ENCODE peak calls at places on chromosomes 7 and 10, in seven cellular contexts. One of them, this sample, is unnamed.
A peak's percentile ranks its signal among the peaks of the same experiment; 100 is the strongest.

GRCh38 chr10:61635946-61636345 is 26.8 kb upstream of the CABCOCO1 start:
- DNase-seq in psoas muscle: no peak
- DNase-seq in CD8-positive, alpha-beta memory T cell: no peak
- DNase-seq in effector memory CD4-positive, alpha-beta T cell: no peak
- DNase-seq in A549: peak; percentile 25
- DNase-seq in right lobe of liver: no peak
- DNase-seq in heart left ventricle: no peak
- DNase-seq in this sample: no peak

GRCh38 chr10:6778992-6779701 is 199.1 kb upstream of the PRKCQ start:
- DNase-seq in psoas muscle: peak; percentile 27
- DNase-seq in CD8-positive, alpha-beta memory T cell: no peak
- DNase-seq in effector memory CD4-positive, alpha-beta T cell: no peak
- DNase-seq in A549: peak; percentile 97
- DNase-seq in right lobe of liver: no peak
- DNase-seq in heart left ventricle: no peak
- DNase-seq in this sample: no peak

GRCh38 chr7:135994466-135995205 is 17.5 kb upstream of the MTPN start:
- DNase-seq in psoas muscle: no peak
- DNase-seq in CD8-positive, alpha-beta memory T cell: no peak
- DNase-seq in effector memory CD4-positive, alpha-beta T cell: no peak
- DNase-seq in A549: peak; percentile 9
- DNase-seq in right lobe of liver: no peak
- DNase-seq in heart left ventricle: no peak
- DNase-seq in this sample: no peak

GRCh38 chr10:69934768-69935167 is 117.9 kb upstream of the MACROH2A2 start:
- DNase-seq in psoas muscle: no peak
- DNase-seq in CD8-positive, alpha-beta memory T cell: no peak
- DNase-seq in effector memory CD4-positive, alpha-beta T cell: no peak
- DNase-seq in A549: no peak
- DNase-seq in right lobe of liver: no peak
- DNase-seq in heart left ventricle: no peak
- DNase-seq in this sample: no peak

GRCh38 chr7:38105874-38106483 is 72.1 kb upstream of the STARD3NL start:
- DNase-seq in psoas muscle: no peak
- DNase-seq in CD8-positive, alpha-beta memory T cell: no peak
- DNase-seq in effector memory CD4-positive, alpha-beta T cell: no peak
- DNase-seq in A549: peak; percentile 56
- DNase-seq in right lobe of liver: no peak
- DNase-seq in heart left ventricle: no peak
- DNase-seq in this sample: peak; percentile 60

GRCh38 chr10:8331387-8331786 is 276.9 kb downstream of the GATA3 start:
- DNase-seq in psoas muscle: no peak
- DNase-seq in CD8-positive, alpha-beta memory T cell: peak; percentile 15
- DNase-seq in effector memory CD4-positive, alpha-beta T cell: peak; percentile 16
- DNase-seq in A549: no peak
- DNase-seq in right lobe of liver: no peak
- DNase-seq in heart left ventricle: no peak
- DNase-seq in this sample: peak; percentile 7

GRCh38 chr7:90594791-90595317 is 1.3 kb upstream of the CDK14 start:
- DNase-seq in psoas muscle: peak; percentile 13
- DNase-seq in CD8-positive, alpha-beta memory T cell: no peak
- DNase-seq in effector memory CD4-positive, alpha-beta T cell: no peak
- DNase-seq in A549: no peak
- DNase-seq in right lobe of liver: no peak
- DNase-seq in heart left ventricle: peak; percentile 62
- DNase-seq in this sample: no peak

GRCh38 chr7:100585511-100586265 is at the start of gene LRCH4:
- DNase-seq in psoas muscle: peak; percentile 74
- DNase-seq in CD8-positive, alpha-beta memory T cell: peak; percentile 68
- DNase-seq in effector memory CD4-positive, alpha-beta T cell: peak; percentile 64
- DNase-seq in A549: peak; percentile 42
- DNase-seq in right lobe of liver: peak; percentile 79
- DNase-seq in heart left ventricle: no peak
- DNase-seq in this sample: peak; percentile 80

GRCh38 chr10:28788767-28789166 is 111.4 kb downstream of the BAMBI start:
- DNase-seq in psoas muscle: no peak
- DNase-seq in CD8-positive, alpha-beta memory T cell: no peak
- DNase-seq in effector memory CD4-positive, alpha-beta T cell: no peak
- DNase-seq in A549: no peak
- DNase-seq in right lobe of liver: no peak
- DNase-seq in heart left ventricle: no peak
- DNase-seq in this sample: no peak

GRCh38 chr7:114784177-114784576 is 137.7 kb upstream of the MDFIC start:
- DNase-seq in psoas muscle: no peak
- DNase-seq in CD8-positive, alpha-beta memory T cell: no peak
- DNase-seq in effector memory CD4-positive, alpha-beta T cell: no peak
- DNase-seq in A549: no peak
- DNase-seq in right lobe of liver: no peak
- DNase-seq in heart left ventricle: no peak
- DNase-seq in this sample: no peak

GRCh38 chr10:73965890-73966768 is 31.8 kb upstream of the VCL start:
- DNase-seq in psoas muscle: peak; percentile 73
- DNase-seq in CD8-positive, alpha-beta memory T cell: no peak
- DNase-seq in effector memory CD4-positive, alpha-beta T cell: no peak
- DNase-seq in A549: peak; percentile 97
- DNase-seq in right lobe of liver: no peak
- DNase-seq in heart left ventricle: peak; percentile 82
- DNase-seq in this sample: peak; percentile 90

GRCh38 chr7:831596-832291 is 532 bp upstream of the SUN1 start:
- DNase-seq in psoas muscle: no peak
- DNase-seq in CD8-positive, alpha-beta memory T cell: no peak
- DNase-seq in effector memory CD4-positive, alpha-beta T cell: no peak
- DNase-seq in A549: peak; percentile 73
- DNase-seq in right lobe of liver: no peak
- DNase-seq in heart left ventricle: no peak
- DNase-seq in this sample: peak; percentile 41

GRCh38 chr7:69403169-69403568 is 195.1 kb upstream of the AUTS2 start:
- DNase-seq in psoas muscle: no peak
- DNase-seq in CD8-positive, alpha-beta memory T cell: no peak
- DNase-seq in effector memory CD4-positive, alpha-beta T cell: no peak
- DNase-seq in A549: peak; percentile 37
- DNase-seq in right lobe of liver: no peak
- DNase-seq in heart left ventricle: no peak
- DNase-seq in this sample: no peak

GRCh38 chr10:34575882-34576281 is 239.2 kb downstream of the PARD3 start:
- DNase-seq in psoas muscle: no peak
- DNase-seq in CD8-positive, alpha-beta memory T cell: no peak
- DNase-seq in effector memory CD4-positive, alpha-beta T cell: no peak
- DNase-seq in A549: no peak
- DNase-seq in right lobe of liver: no peak
- DNase-seq in heart left ventricle: no peak
- DNase-seq in this sample: no peak

GRCh38 chr7:96723622-96724021 is 14.0 kb upstream of the SEM1 start:
- DNase-seq in psoas muscle: no peak
- DNase-seq in CD8-positive, alpha-beta memory T cell: no peak
- DNase-seq in effector memory CD4-positive, alpha-beta T cell: no peak
- DNase-seq in A549: no peak
- DNase-seq in right lobe of liver: no peak
- DNase-seq in heart left ventricle: no peak
- DNase-seq in this sample: no peak

GRCh38 chr7:137287651-137288258 is 55.8 kb downstream of the PTN start:
- DNase-seq in psoas muscle: no peak
- DNase-seq in CD8-positive, alpha-beta memory T cell: no peak
- DNase-seq in effector memory CD4-positive, alpha-beta T cell: no peak
- DNase-seq in A549: no peak
- DNase-seq in right lobe of liver: no peak
- DNase-seq in heart left ventricle: no peak
- DNase-seq in this sample: no peak

GRCh38 chr7:121080257-121080912 is 91.9 kb downstream of the CPED1 start:
- DNase-seq in psoas muscle: no peak
- DNase-seq in CD8-positive, alpha-beta memory T cell: no peak
- DNase-seq in effector memory CD4-positive, alpha-beta T cell: no peak
- DNase-seq in A549: no peak
- DNase-seq in right lobe of liver: no peak
- DNase-seq in heart left ventricle: no peak
- DNase-seq in this sample: no peak

GRCh38 chr7:1567082-1567771 is 2.6 kb downstream of the PSMG3 start:
- DNase-seq in psoas muscle: no peak
- DNase-seq in CD8-positive, alpha-beta memory T cell: no peak
- DNase-seq in effector memory CD4-positive, alpha-beta T cell: no peak
- DNase-seq in A549: peak; percentile 66
- DNase-seq in right lobe of liver: no peak
- DNase-seq in heart left ventricle: no peak
- DNase-seq in this sample: peak; percentile 96

GRCh38 chr7:140383954-140384713 is 14.2 kb downstream of the SLC37A3 start:
- DNase-seq in psoas muscle: no peak
- DNase-seq in CD8-positive, alpha-beta memory T cell: no peak
- DNase-seq in effector memory CD4-positive, alpha-beta T cell: no peak
- DNase-seq in A549: no peak
- DNase-seq in right lobe of liver: no peak
- DNase-seq in heart left ventricle: no peak
- DNase-seq in this sample: no peak

GRCh38 chr10:49600781-49601400 is 9.2 kb upstream of the SLC18A3 start:
- DNase-seq in psoas muscle: no peak
- DNase-seq in CD8-positive, alpha-beta memory T cell: no peak
- DNase-seq in effector memory CD4-positive, alpha-beta T cell: no peak
- DNase-seq in A549: no peak
- DNase-seq in right lobe of liver: no peak
- DNase-seq in heart left ventricle: no peak
- DNase-seq in this sample: no peak

GRCh38 chr10:86389441-86390193 is 23.0 kb upstream of the GRID1 start:
- DNase-seq in psoas muscle: peak; percentile 28
- DNase-seq in CD8-positive, alpha-beta memory T cell: peak; percentile 15
- DNase-seq in effector memory CD4-positive, alpha-beta T cell: no peak
- DNase-seq in A549: peak; percentile 42
- DNase-seq in right lobe of liver: peak; percentile 55
- DNase-seq in heart left ventricle: no peak
- DNase-seq in this sample: peak; percentile 77

GRCh38 chr10:88064608-88065383 is 201.4 kb downstream of the PTEN start:
- DNase-seq in psoas muscle: peak; percentile 74
- DNase-seq in CD8-positive, alpha-beta memory T cell: no peak
- DNase-seq in effector memory CD4-positive, alpha-beta T cell: no peak
- DNase-seq in A549: no peak
- DNase-seq in right lobe of liver: peak; percentile 93
- DNase-seq in heart left ventricle: peak; percentile 73
- DNase-seq in this sample: no peak

GRCh38 chr7:2431260-2431867 is 28.0 kb downstream of the CHST12 start:
- DNase-seq in psoas muscle: no peak
- DNase-seq in CD8-positive, alpha-beta memory T cell: peak; percentile 38
- DNase-seq in effector memory CD4-positive, alpha-beta T cell: peak; percentile 26
- DNase-seq in A549: peak; percentile 20
- DNase-seq in right lobe of liver: no peak
- DNase-seq in heart left ventricle: no peak
- DNase-seq in this sample: no peak

GRCh38 chr10:80509403-80510161 is 28.1 kb upstream of the SH2D4B start:
- DNase-seq in psoas muscle: peak; percentile 37
- DNase-seq in CD8-positive, alpha-beta memory T cell: no peak
- DNase-seq in effector memory CD4-positive, alpha-beta T cell: no peak
- DNase-seq in A549: peak; percentile 85
- DNase-seq in right lobe of liver: no peak
- DNase-seq in heart left ventricle: peak; percentile 71
- DNase-seq in this sample: no peak

GRCh38 chr10:90947025-90947960 is 26.4 kb upstream of the ANKRD1 start:
- DNase-seq in psoas muscle: no peak
- DNase-seq in CD8-positive, alpha-beta memory T cell: no peak
- DNase-seq in effector memory CD4-positive, alpha-beta T cell: no peak
- DNase-seq in A549: no peak
- DNase-seq in right lobe of liver: no peak
- DNase-seq in heart left ventricle: no peak
- DNase-seq in this sample: no peak

DNA sequence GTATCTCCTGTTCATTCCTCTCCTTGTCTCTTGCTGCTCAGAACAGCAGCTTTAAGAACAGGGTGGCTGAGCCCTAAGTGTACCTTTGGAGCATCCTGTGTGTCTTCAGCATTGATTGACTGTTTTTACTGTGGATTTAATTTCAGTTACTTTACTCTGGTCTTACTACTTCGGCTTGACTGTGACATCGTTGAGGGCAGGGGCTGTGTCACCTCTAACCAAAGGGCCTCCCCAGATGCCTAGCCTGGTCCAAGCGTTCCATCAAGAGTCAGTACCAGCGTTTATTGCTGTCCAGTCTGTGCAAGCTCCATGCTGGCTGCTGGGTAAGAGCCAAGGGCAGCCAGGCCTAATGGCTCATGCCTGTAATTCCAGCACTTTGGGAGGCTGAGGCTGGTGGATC is 32.4 kb downstream of the CCM2 start:
- DNase-seq in psoas muscle: no peak
- DNase-seq in CD8-positive, alpha-beta memory T cell: no peak
- DNase-seq in effector memory CD4-positive, alpha-beta T cell: no peak
- DNase-seq in A549: no peak
- DNase-seq in right lobe of liver: no peak
- DNase-seq in heart left ventricle: no peak
- DNase-seq in this sample: no peak
- H3K4me3 ChIP-seq in psoas muscle: no peak overlapping the region
- H3K4me3 ChIP-seq in CD8-positive, alpha-beta memory T cell: peak overlapping the region; percentile 48
- H3K4me3 ChIP-seq in effector memory CD4-positive, alpha-beta T cell: no peak overlapping the region
- H3K4me3 ChIP-seq in A549: no peak overlapping the region
- H3K4me3 ChIP-seq in right lobe of liver: no peak overlapping the region
- H3K4me3 ChIP-seq in heart left ventricle: no peak overlapping the region
- H3K4me3 ChIP-seq in this sample: no peak overlapping the region

GRCh38 chr10:2244476-2244875 is 507.2 kb upstream of the ADARB2 start:
- DNase-seq in psoas muscle: no peak
- DNase-seq in CD8-positive, alpha-beta memory T cell: no peak
- DNase-seq in effector memory CD4-positive, alpha-beta T cell: no peak
- DNase-seq in A549: no peak
- DNase-seq in right lobe of liver: no peak
- DNase-seq in heart left ventricle: no peak
- DNase-seq in this sample: no peak
- H3K9me3 ChIP-seq in psoas muscle: no peaks in the 10 kb centered on the region
- H3K9me3 ChIP-seq in CD8-positive, alpha-beta memory T cell: no peaks in the 10 kb centered on the region
- H3K9me3 ChIP-seq in effector memory CD4-positive, alpha-beta T cell: no peaks in the 10 kb centered on the region
- H3K9me3 ChIP-seq in A549: no peaks in the 10 kb centered on the region
- H3K9me3 ChIP-seq in right lobe of liver: no peaks in the 10 kb centered on the region
- H3K9me3 ChIP-seq in heart left ventricle: peaks cover 2% of the 10 kb centered on the region
- H3K9me3 ChIP-seq in this sample: no peaks in the 10 kb centered on the region

GRCh38 chr10:103661951-103662405 is 168.5 kb downstream of the NEURL1 start:
- DNase-seq in psoas muscle: no peak
- DNase-seq in CD8-positive, alpha-beta memory T cell: no peak
- DNase-seq in effector memory CD4-positive, alpha-beta T cell: no peak
- DNase-seq in A549: no peak
- DNase-seq in right lobe of liver: no peak
- DNase-seq in heart left ventricle: no peak
- DNase-seq in this sample: no peak
- H3K27ac ChIP-seq in psoas muscle: peak overlapping the region; percentile 86
- H3K27ac ChIP-seq in CD8-positive, alpha-beta memory T cell: no peak overlapping the region
- H3K27ac ChIP-seq in effector memory CD4-positive, alpha-beta T cell: peak overlapping the region; percentile 62
- H3K27ac ChIP-seq in A549: no peak overlapping the region
- H3K27ac ChIP-seq in right lobe of liver: peak overlapping the region; percentile 94
- H3K27ac ChIP-seq in heart left ventricle: peak overlapping the region; percentile 79
- H3K27ac ChIP-seq in this sample: peak overlapping the region; percentile 91

DNA sequence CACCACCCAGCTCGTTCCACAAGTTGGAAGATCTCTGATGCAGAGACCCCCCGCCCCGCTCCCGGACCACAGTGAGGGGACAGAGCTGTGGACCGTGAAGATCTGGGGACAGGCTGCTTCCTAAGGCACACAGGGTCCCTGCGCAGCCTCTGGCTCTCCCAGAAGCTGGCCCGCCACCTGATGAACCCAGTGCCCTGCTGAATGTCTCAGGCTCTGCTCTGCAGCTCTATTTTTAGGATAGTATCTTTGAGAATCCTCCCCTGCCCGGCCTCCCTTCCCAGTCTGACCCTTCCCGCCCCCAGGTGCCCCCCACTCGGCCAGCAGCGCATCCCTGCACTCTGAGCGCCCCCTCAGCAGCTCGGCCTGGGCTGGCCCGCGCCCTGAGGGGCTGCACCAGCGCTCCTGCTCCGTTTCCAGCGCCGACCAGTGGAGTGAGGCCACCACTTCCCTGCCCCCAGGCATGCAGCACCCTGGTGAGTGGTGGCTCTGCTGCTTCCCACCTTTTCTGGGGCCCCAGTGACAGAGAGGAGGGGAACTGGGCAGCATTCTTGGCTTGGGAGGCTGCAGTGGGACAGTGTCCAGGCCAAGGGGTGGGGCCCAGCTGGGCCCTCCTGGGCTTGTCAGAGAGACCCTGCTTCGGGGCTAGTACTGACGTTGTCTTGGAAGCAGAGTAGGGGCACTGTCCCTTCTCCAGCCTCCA is 29.5 kb downstream of the GBX1 start:
- DNase-seq in psoas muscle: no peak
- DNase-seq in CD8-positive, alpha-beta memory T cell: no peak
- DNase-seq in effector memory CD4-positive, alpha-beta T cell: no peak
- DNase-seq in A549: no peak
- DNase-seq in right lobe of liver: peak; percentile 44
- DNase-seq in heart left ventricle: peak; percentile 28
- DNase-seq in this sample: no peak
- H3K4me3 ChIP-seq in psoas muscle: no peak overlapping the region
- H3K4me3 ChIP-seq in CD8-positive, alpha-beta memory T cell: no peak overlapping the region
- H3K4me3 ChIP-seq in effector memory CD4-positive, alpha-beta T cell: no peak overlapping the region
- H3K4me3 ChIP-seq in A549: no peak overlapping the region
- H3K4me3 ChIP-seq in right lobe of liver: no peak overlapping the region
- H3K4me3 ChIP-seq in heart left ventricle: no peak overlapping the region
- H3K4me3 ChIP-seq in this sample: no peak overlapping the region